ENCODE peak calls at places on chromosomes 13 and 19, in ten cellular contexts. M is endothelial cell of umbilical vein, U is GM12864, D is cardiac fibroblast, O is astrocyte of the spinal cord, R is fibroblast of lung, Z is WERI-Rb-1, V is epithelial cell of proximal tubule, B is choroid plexus epithelial cell, C is kidney epithelial cell. I is an unnamed sample.

GRCh38 chr13:28268800-28269223 is 130.5 kb downstream of the PAN3 start:
- DNase-seq in O (no peak), R (no peak), C (no peak), U (peak), D (no peak), B (no peak), M (no peak), Z (no peak), V (no peak), I (no peak)

GRCh38 chr19:15213715-15214381 is 13.1 kb upstream of the NOTCH3 start:
- DNase-seq in V (no peak), C (no peak), O (no peak), R (no peak), U (no peak), D (peak), M (no peak), Z (no peak), B (peak), I (no peak)

GRCh38 chr13:62357887-62358645 is 942.4 kb upstream of the PCDH20 start:
- DNase-seq in D (peak), U (peak), R (peak), Z (peak), M (peak), O (peak), C (peak), B (peak), V (peak), I (peak)

GRCh38 chr13:27120811-27121210 is 50.8 kb downstream of the USP12 start:
- DNase-seq in M (peak), Z (no peak), R (peak), C (no peak), D (no peak), B (peak), U (no peak), V (no peak), O (peak), I (no peak)

GRCh38 chr19:10502524-10503001 is 593 bp downstream of the KEAP1 start:
- DNase-seq in M (peak), V (no peak), C (peak), D (peak), U (peak), O (peak), R (peak), B (peak), Z (peak), I (peak)

GRCh38 chr19:10748924-10749434 is 31.1 kb downstream of the DNM2 start:
- DNase-seq in R (peak), M (peak), C (no peak), O (no peak), U (no peak), D (peak), V (no peak), Z (no peak), B (peak), I (peak)

GRCh38 chr13:42305503-42305902 is 33.6 kb downstream of the AKAP11 start:
- DNase-seq in U (no peak), R (no peak), C (no peak), V (no peak), Z (no peak), B (no peak), O (no peak), M (no peak), D (no peak), I (peak)

GRCh38 chr19:56350416-56351045 is 35.9 kb upstream of the ZSCAN5A start:
- DNase-seq in Z (peak), O (peak), D (peak), B (peak), U (no peak), R (peak), V (no peak), C (no peak), M (peak), I (peak)

GRCh38 chr13:110405597-110406450 is 98.7 kb downstream of the COL4A2 start:
- DNase-seq in R (peak), Z (no peak), B (peak), D (peak), C (no peak), V (no peak), M (no peak), U (no peak), O (peak), I (no peak)

GRCh38 chr19:1106841-1107654 is 3.3 kb downstream of the GPX4 start:
- DNase-seq in R (peak), Z (peak), C (no peak), O (no peak), B (peak), D (peak), U (no peak), V (no peak), M (no peak), I (peak)

GRCh38 chr19:14325134-14325533 is 56.1 kb upstream of the ADGRE5 start:
- DNase-seq in U (no peak), D (no peak), Z (no peak), B (no peak), R (no peak), O (no peak), V (no peak), C (no peak), M (no peak), I (no peak)

GRCh38 chr19:54484451-54484850 is 11.4 kb upstream of the CDC42EP5 start:
- DNase-seq in U (no peak), R (no peak), V (no peak), C (no peak), D (no peak), B (no peak), M (no peak), Z (no peak), O (no peak), I (no peak)

GRCh38 chr13:36608474-36608873 is 65.3 kb upstream of the SERTM1 start:
- DNase-seq in D (no peak), V (no peak), R (no peak), B (no peak), Z (no peak), M (no peak), C (no peak), O (no peak), U (no peak), I (no peak)

DNA sequence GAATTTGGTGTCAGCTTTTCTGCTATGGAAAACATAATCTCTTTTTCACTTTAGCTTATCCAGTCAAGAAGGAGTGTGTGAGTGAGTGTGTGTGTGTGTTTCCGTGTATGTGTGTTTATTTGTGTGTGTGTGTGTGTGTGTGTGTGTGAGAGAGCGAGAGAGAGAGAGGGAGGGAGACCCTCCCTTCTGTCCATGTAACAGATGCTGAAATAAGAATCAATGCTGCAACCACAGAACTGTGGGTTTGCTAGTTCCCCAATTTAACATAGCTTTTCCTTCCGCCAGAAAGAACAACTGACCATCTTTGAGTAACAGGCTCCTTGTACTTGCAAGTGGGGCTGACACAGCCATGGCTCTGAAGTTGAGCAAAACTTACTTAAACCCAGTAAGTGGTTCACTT is 5.2 kb downstream of the LCP1 start:
- DNase-seq in V (no peak), U (peak), Z (no peak), C (no peak), O (no peak), D (no peak), B (no peak), R (no peak), M (no peak), I (no peak)
- TF ChIP-seq CTCF in V (no peak), U (no peak), Z (no peak), C (no peak), O (no peak), D (no peak), B (no peak), R (no peak), M (no peak), I (no peak)

GRCh38 chr19:33868821-33869412 is 72.2 kb downstream of the KCTD15 start:
- DNase-seq in Z (no peak), C (no peak), O (peak), M (peak), B (peak), R (peak), D (peak), V (no peak), U (no peak), I (peak)
- H3K4me3 ChIP-seq in Z (no peak), C (no peak), O (no peak), M (no peak), B (peak), R (peak), D (no peak), V (peak), U (no peak), I (no peak)

GRCh38 chr19:49861541-49862410 is 5.6 kb downstream of the PNKP start:
- DNase-seq in D (no peak), Z (no peak), R (no peak), M (no peak), B (no peak), C (no peak), U (no peak), O (no peak), V (no peak), I (peak)

GRCh38 chr19:49863254-49863934 is 4.0 kb downstream of the PNKP start:
- DNase-seq in Z (no peak), D (no peak), C (no peak), B (no peak), O (no peak), U (no peak), R (no peak), M (no peak), V (no peak), I (no peak)

GRCh38 chr19:49861127-49861526 is 6.2 kb downstream of the PNKP start:
- DNase-seq in U (no peak), Z (peak), R (no peak), O (no peak), C (no peak), B (no peak), D (peak), M (no peak), V (no peak), I (peak)

GRCh38 chr19:49863935-49864320 is 3.4 kb downstream of the PNKP start:
- DNase-seq in O (no peak), V (no peak), Z (no peak), B (no peak), D (no peak), C (no peak), U (no peak), M (no peak), R (no peak), I (no peak)

DNA sequence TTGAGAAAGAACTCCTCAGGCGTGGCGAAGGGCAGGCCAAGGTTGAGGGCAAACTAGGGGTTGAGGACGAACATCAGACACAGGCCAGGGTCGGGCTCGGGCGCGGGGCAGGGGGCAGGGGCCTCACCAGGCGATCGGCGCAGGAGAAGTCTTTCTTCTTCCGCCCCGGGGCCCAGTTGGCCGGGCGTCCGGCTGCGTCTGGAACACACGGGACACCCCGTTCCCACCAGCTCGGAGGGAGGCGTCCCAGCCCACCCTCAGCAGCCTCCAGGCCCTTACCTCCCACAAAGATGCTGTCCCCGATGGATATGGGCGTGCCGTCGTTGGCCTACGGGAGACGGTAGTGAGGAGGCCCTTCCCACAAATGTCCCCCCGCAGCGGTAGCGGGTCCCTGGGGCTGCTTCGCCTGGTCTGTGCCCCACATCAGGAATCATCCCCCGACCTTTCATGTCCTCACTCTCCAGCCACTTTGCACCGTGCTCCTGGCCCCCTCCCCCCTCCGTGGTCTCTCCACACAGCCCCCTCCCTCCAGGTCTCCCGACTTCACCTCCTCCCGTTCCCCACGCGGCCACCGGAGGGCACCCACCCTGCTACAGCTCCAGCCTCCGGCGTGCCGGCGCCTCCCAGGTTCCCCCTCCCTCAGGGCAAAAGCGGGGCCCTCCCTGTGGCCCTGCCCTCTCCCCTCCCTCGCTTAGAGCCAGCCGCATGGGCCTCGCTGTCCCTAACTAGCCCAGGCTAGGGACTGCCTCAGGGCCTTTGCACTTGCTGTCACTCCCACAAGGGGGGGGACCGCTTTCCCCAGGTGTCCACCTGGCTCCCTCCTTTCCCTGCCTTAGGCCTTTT is 4.7 kb downstream of the PNKP start:
- DNase-seq in O (no peak), C (no peak), D (no peak), U (no peak), M (no peak), V (no peak), Z (peak), B (no peak), R (no peak), I (no peak)
- TF ChIP-seq CTCF in O (peak), C (peak), D (peak), U (peak), M (peak), V (peak), Z (peak), B (peak), R (peak), I (peak)

DNA sequence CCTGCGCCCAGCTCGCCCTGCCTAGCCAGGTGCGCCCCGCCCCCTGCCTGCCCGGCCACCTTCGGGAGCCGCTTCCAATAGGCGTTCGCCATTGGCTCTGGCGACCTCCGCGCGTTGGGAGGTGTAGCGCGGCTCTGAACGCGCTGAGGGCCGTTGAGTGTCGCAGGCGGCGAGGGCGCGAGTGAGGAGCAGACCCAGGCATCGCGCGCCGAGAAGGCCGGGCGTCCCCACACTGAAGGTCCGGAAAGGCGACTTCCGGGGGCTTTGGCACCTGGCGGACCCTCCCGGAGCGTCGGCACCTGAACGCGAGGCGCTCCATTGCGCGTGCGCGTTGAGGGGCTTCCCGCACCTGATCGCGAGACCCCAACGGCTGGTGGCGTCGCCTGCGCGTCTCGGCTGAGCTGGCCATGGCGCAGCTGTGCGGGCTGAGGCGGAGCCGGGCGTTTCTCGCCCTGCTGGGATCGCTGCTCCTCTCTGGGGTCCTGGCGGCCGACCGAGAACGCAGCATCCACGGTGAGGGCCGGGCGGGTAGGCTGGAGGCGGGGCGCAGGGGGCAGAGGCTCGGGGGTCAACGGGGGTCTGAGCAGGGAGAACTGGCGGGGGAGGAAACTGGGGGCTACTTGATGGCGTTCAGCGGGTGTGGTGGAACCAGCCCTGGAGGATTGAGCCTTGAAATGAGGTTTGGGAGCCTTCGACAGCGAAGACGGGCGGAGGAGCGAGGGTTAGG is at the start of gene SPINT2:
- DNase-seq in Z (no peak), O (no peak), D (no peak), U (no peak), V (no peak), M (no peak), C (no peak), R (no peak), B (no peak), I (no peak)
- H3K4me3 ChIP-seq in Z (no peak), O (peak), D (peak), U (peak), V (peak), M (peak), C (peak), R (no peak), B (peak), I (peak)

GRCh38 chr19:46147791-46148288 is at the start of gene IGFL2:
- DNase-seq in B (peak), M (no peak), C (no peak), R (peak), Z (no peak), D (peak), U (no peak), O (peak), V (no peak), I (peak)

GRCh38 chr19:46150606-46151005 is 2.6 kb downstream of the IGFL2 start:
- DNase-seq in U (no peak), V (no peak), D (no peak), B (no peak), M (no peak), C (no peak), O (no peak), R (no peak), Z (no peak), I (no peak)

GRCh38 chr19:46142294-46142693 is 5.7 kb upstream of the IGFL2 start:
- DNase-seq in M (no peak), B (no peak), R (no peak), V (no peak), Z (no peak), D (no peak), U (no peak), O (no peak), C (no peak), I (no peak)

GRCh38 chr19:46144756-46145155 is 3.3 kb upstream of the IGFL2 start:
- DNase-seq in M (peak), V (no peak), R (no peak), B (no peak), D (no peak), Z (no peak), O (no peak), C (no peak), U (no peak), I (peak)

DNA sequence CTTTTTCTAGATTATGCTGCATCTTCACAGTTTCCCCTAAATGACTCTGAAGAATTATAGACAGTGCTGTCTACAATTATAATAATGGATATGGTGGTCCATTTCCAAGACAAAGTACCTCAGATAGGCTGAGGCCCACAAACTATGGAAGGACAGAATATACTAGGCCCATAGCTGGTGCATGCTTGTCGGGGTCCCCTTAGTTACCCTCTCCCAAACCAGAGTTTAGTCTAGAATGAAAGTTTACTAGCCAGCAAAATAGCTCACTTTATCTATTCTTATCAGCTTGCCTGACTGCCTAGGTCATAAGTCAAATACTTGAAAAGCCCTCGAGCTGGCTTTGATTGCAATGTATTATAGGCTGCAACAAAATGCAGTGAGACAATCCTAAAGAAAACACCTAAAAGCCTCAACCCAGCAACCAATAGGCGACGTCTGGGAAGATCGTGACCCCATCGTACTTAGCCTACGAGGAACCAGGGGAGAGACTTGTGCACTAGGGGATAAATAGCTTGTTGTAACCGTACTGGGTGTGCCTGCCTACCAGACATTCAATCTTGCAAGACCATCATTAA is 785 bp upstream of the IGFL2 start:
- DNase-seq in U (no peak), V (no peak), Z (no peak), C (no peak), O (no peak), R (no peak), M (no peak), B (no peak), D (no peak), I (no peak)
- TF ChIP-seq CTCF in U (no peak), V (no peak), Z (no peak), C (no peak), O (no peak), R (no peak), M (no peak), B (no peak), D (no peak), I (no peak)

GRCh38 chr13:113123226-113124150 is 889 bp downstream of the F10 start:
- DNase-seq in U (no peak), Z (peak), D (no peak), R (no peak), M (no peak), V (no peak), C (no peak), O (no peak), B (no peak), I (no peak)
- H3K4me3 ChIP-seq in U (no peak), Z (no peak), D (peak), R (peak), M (no peak), V (no peak), C (no peak), O (peak), B (peak), I (no peak)

GRCh38 chr13:101784313-101784712 is 331.8 kb downstream of the ITGBL1 start:
- DNase-seq in M (no peak), Z (no peak), D (no peak), R (no peak), O (no peak), U (no peak), B (no peak), C (no peak), V (no peak), I (no peak)

GRCh38 chr13:101783554-101783953 is 331.1 kb downstream of the ITGBL1 start:
- DNase-seq in B (no peak), V (no peak), Z (no peak), O (no peak), D (no peak), R (no peak), C (no peak), M (no peak), U (no peak), I (no peak)

GRCh38 chr13:101785858-101786257 is 333.4 kb downstream of the ITGBL1 start:
- DNase-seq in D (peak), O (peak), Z (peak), U (no peak), V (no peak), M (no peak), B (peak), R (peak), C (peak), I (peak)
- TF ChIP-seq CTCF in D (no peak), O (peak), Z (peak), U (peak), V (peak), M (no peak), B (peak), R (peak), C (peak), I (peak)